ENCODE peak calls at places on chromosome X, in nine cellular contexts. One of them, this sample, is unnamed.

GRCh38 chrX:132750312-132751042 is 208.0 kb downstream of the HS6ST2 start:
- DNase-seq in hepatocyte: no peak
- DNase-seq in SK-N-SH: no peak
- DNase-seq in PC-3: no peak
- DNase-seq in GM23248: no peak
- DNase-seq in HCT116: no peak
- DNase-seq in MM.1S: peak
- DNase-seq in neural progenitor cell: no peak
- DNase-seq in OCI-LY7: no peak
- DNase-seq in this sample: no peak

GRCh38 chrX:101417981-101418841 is 10.2 kb downstream of the HNRNPH2 start:
- DNase-seq in hepatocyte: peak
- DNase-seq in PC-3: no peak
- DNase-seq in OCI-LY7: no peak
- DNase-seq in neural progenitor cell: peak
- DNase-seq in MM.1S: no peak
- DNase-seq in HCT116: no peak
- DNase-seq in SK-N-SH: peak
- DNase-seq in GM23248: peak
- DNase-seq in this sample: peak

GRCh38 chrX:54785901-54786300 is 12.2 kb downstream of the ITIH6 start:
- DNase-seq in neural progenitor cell: peak
- DNase-seq in HCT116: no peak
- DNase-seq in OCI-LY7: peak
- DNase-seq in GM23248: peak
- DNase-seq in hepatocyte: no peak
- DNase-seq in MM.1S: no peak
- DNase-seq in SK-N-SH: no peak
- DNase-seq in PC-3: peak
- DNase-seq in this sample: peak

GRCh38 chrX:11757729-11758399 is at the start of gene MSL3:
- DNase-seq in OCI-LY7: peak
- DNase-seq in HCT116: no peak
- DNase-seq in PC-3: peak
- DNase-seq in GM23248: peak
- DNase-seq in SK-N-SH: peak
- DNase-seq in neural progenitor cell: peak
- DNase-seq in hepatocyte: peak
- DNase-seq in MM.1S: peak
- DNase-seq in this sample: peak

GRCh38 chrX:12779534-12779933 is 11.7 kb upstream of the PRPS2 start:
- DNase-seq in HCT116: no peak
- DNase-seq in GM23248: no peak
- DNase-seq in hepatocyte: peak
- DNase-seq in SK-N-SH: no peak
- DNase-seq in PC-3: no peak
- DNase-seq in OCI-LY7: no peak
- DNase-seq in neural progenitor cell: no peak
- DNase-seq in MM.1S: no peak
- DNase-seq in this sample: no peak

GRCh38 chrX:10833299-10834169 is 213.1 kb upstream of the MID1 start:
- DNase-seq in neural progenitor cell: peak
- DNase-seq in GM23248: peak
- DNase-seq in MM.1S: no peak
- DNase-seq in PC-3: peak
- DNase-seq in SK-N-SH: no peak
- DNase-seq in hepatocyte: peak
- DNase-seq in OCI-LY7: no peak
- DNase-seq in HCT116: no peak
- DNase-seq in this sample: peak

GRCh38 chrX:69387559-69388487 is 116.3 kb upstream of the NALF2 start:
- DNase-seq in SK-N-SH: peak
- DNase-seq in GM23248: peak
- DNase-seq in HCT116: peak
- DNase-seq in hepatocyte: peak
- DNase-seq in neural progenitor cell: peak
- DNase-seq in OCI-LY7: no peak
- DNase-seq in PC-3: peak
- DNase-seq in MM.1S: peak
- DNase-seq in this sample: peak

GRCh38 chrX:150934453-150934852 is 36.0 kb upstream of the CD99L2 start:
- DNase-seq in GM23248: peak
- DNase-seq in MM.1S: no peak
- DNase-seq in hepatocyte: peak
- DNase-seq in SK-N-SH: no peak
- DNase-seq in neural progenitor cell: peak
- DNase-seq in OCI-LY7: no peak
- DNase-seq in PC-3: peak
- DNase-seq in HCT116: no peak
- DNase-seq in this sample: peak

GRCh38 chrX:117969337-117969736 is 147.3 kb downstream of the KLHL13 start:
- DNase-seq in OCI-LY7: no peak
- DNase-seq in neural progenitor cell: no peak
- DNase-seq in hepatocyte: no peak
- DNase-seq in HCT116: no peak
- DNase-seq in GM23248: no peak
- DNase-seq in PC-3: peak
- DNase-seq in MM.1S: no peak
- DNase-seq in SK-N-SH: no peak
- DNase-seq in this sample: no peak

GRCh38 chrX:138026211-138026610 is 460.3 kb downstream of the ZIC3 start:
- DNase-seq in MM.1S: peak
- DNase-seq in PC-3: peak
- DNase-seq in hepatocyte: peak
- DNase-seq in SK-N-SH: peak
- DNase-seq in GM23248: peak
- DNase-seq in HCT116: no peak
- DNase-seq in neural progenitor cell: no peak
- DNase-seq in OCI-LY7: peak
- DNase-seq in this sample: peak

GRCh38 chrX:100512471-100512870 is 72.3 kb upstream of the TNMD start:
- DNase-seq in OCI-LY7: peak
- DNase-seq in hepatocyte: peak
- DNase-seq in GM23248: peak
- DNase-seq in neural progenitor cell: peak
- DNase-seq in PC-3: peak
- DNase-seq in SK-N-SH: peak
- DNase-seq in MM.1S: no peak
- DNase-seq in HCT116: peak
- DNase-seq in this sample: peak

GRCh38 chrX:102113367-102113766 is 12.1 kb upstream of the TCEAL2 start:
- DNase-seq in HCT116: no peak
- DNase-seq in MM.1S: no peak
- DNase-seq in SK-N-SH: no peak
- DNase-seq in GM23248: no peak
- DNase-seq in PC-3: no peak
- DNase-seq in hepatocyte: no peak
- DNase-seq in neural progenitor cell: no peak
- DNase-seq in OCI-LY7: no peak
- DNase-seq in this sample: no peak

GRCh38 chrX:13131511-13132137 is 87.2 kb upstream of the FAM9C start:
- DNase-seq in SK-N-SH: no peak
- DNase-seq in GM23248: no peak
- DNase-seq in MM.1S: peak
- DNase-seq in PC-3: no peak
- DNase-seq in hepatocyte: no peak
- DNase-seq in OCI-LY7: no peak
- DNase-seq in neural progenitor cell: no peak
- DNase-seq in HCT116: no peak
- DNase-seq in this sample: peak

GRCh38 chrX:41779058-41779564 is 55.1 kb downstream of the GPR82 start:
- DNase-seq in HCT116: peak
- DNase-seq in OCI-LY7: no peak
- DNase-seq in PC-3: peak
- DNase-seq in SK-N-SH: no peak
- DNase-seq in MM.1S: no peak
- DNase-seq in GM23248: peak
- DNase-seq in hepatocyte: peak
- DNase-seq in neural progenitor cell: no peak
- DNase-seq in this sample: no peak

GRCh38 chrX:11135483-11136185 is 24.5 kb downstream of the HCCS start:
- DNase-seq in PC-3: no peak
- DNase-seq in SK-N-SH: no peak
- DNase-seq in MM.1S: no peak
- DNase-seq in neural progenitor cell: no peak
- DNase-seq in OCI-LY7: no peak
- DNase-seq in HCT116: no peak
- DNase-seq in GM23248: no peak
- DNase-seq in hepatocyte: no peak
- DNase-seq in this sample: no peak

GRCh38 chrX:128653524-128653923 is 601.3 kb upstream of the ACTRT1 start:
- DNase-seq in SK-N-SH: no peak
- DNase-seq in PC-3: no peak
- DNase-seq in HCT116: no peak
- DNase-seq in GM23248: no peak
- DNase-seq in OCI-LY7: no peak
- DNase-seq in MM.1S: no peak
- DNase-seq in neural progenitor cell: peak
- DNase-seq in hepatocyte: no peak
- DNase-seq in this sample: peak

GRCh38 chrX:75115707-75116413 is 40.2 kb downstream of the ABCB7 start:
- DNase-seq in OCI-LY7: no peak
- DNase-seq in SK-N-SH: no peak
- DNase-seq in neural progenitor cell: no peak
- DNase-seq in hepatocyte: no peak
- DNase-seq in HCT116: no peak
- DNase-seq in MM.1S: no peak
- DNase-seq in GM23248: no peak
- DNase-seq in PC-3: no peak
- DNase-seq in this sample: peak

GRCh38 chrX:21487832-21488231 is 113.6 kb downstream of the CNKSR2 start:
- DNase-seq in SK-N-SH: no peak
- DNase-seq in HCT116: no peak
- DNase-seq in PC-3: peak
- DNase-seq in OCI-LY7: no peak
- DNase-seq in neural progenitor cell: peak
- DNase-seq in GM23248: no peak
- DNase-seq in MM.1S: no peak
- DNase-seq in hepatocyte: peak
- DNase-seq in this sample: peak

GRCh38 chrX:17014216-17014615 is 67.8 kb downstream of the REPS2 start:
- DNase-seq in neural progenitor cell: no peak
- DNase-seq in HCT116: no peak
- DNase-seq in GM23248: no peak
- DNase-seq in SK-N-SH: no peak
- DNase-seq in PC-3: no peak
- DNase-seq in hepatocyte: no peak
- DNase-seq in MM.1S: no peak
- DNase-seq in OCI-LY7: no peak
- DNase-seq in this sample: no peak

GRCh38 chrX:17022205-17022604 is 75.7 kb downstream of the REPS2 start:
- DNase-seq in PC-3: no peak
- DNase-seq in SK-N-SH: no peak
- DNase-seq in MM.1S: no peak
- DNase-seq in HCT116: no peak
- DNase-seq in neural progenitor cell: no peak
- DNase-seq in OCI-LY7: no peak
- DNase-seq in GM23248: peak
- DNase-seq in hepatocyte: peak
- DNase-seq in this sample: no peak

GRCh38 chrX:17020371-17020770 is 73.9 kb downstream of the REPS2 start:
- DNase-seq in neural progenitor cell: no peak
- DNase-seq in OCI-LY7: no peak
- DNase-seq in SK-N-SH: no peak
- DNase-seq in HCT116: no peak
- DNase-seq in hepatocyte: no peak
- DNase-seq in GM23248: no peak
- DNase-seq in MM.1S: no peak
- DNase-seq in PC-3: no peak
- DNase-seq in this sample: no peak

GRCh38 chrX:17020828-17021821 is 74.7 kb downstream of the REPS2 start:
- DNase-seq in hepatocyte: no peak
- DNase-seq in OCI-LY7: no peak
- DNase-seq in GM23248: peak
- DNase-seq in MM.1S: no peak
- DNase-seq in neural progenitor cell: no peak
- DNase-seq in PC-3: no peak
- DNase-seq in HCT116: no peak
- DNase-seq in SK-N-SH: no peak
- DNase-seq in this sample: no peak

DNA sequence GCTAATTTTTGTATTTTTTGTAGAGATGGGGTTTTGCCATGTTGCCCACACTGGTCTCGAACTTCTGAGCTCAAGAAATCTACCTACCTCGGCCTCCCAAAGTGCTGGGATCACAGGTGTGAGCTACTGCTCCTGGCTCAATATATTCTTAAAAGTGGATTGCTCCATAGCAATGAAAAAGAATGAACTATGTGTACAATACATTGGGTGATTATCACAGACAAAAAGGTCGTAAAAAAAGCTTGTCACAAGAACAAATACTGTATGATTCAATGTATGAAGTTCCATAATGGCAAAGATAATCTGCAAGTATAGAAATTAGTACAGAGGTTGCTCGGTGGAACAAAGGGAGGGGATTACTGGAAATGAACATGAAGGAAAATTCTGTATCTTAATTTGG is 70.7 kb downstream of the REPS2 start:
- DNase-seq in hepatocyte: no peak
- DNase-seq in SK-N-SH: no peak
- DNase-seq in PC-3: peak
- DNase-seq in MM.1S: no peak
- DNase-seq in HCT116: no peak
- DNase-seq in GM23248: no peak
- DNase-seq in neural progenitor cell: no peak
- DNase-seq in OCI-LY7: no peak
- DNase-seq in this sample: no peak
- TF ChIP-seq EZH2phosphoT487 in hepatocyte: no peak
- TF ChIP-seq EZH2phosphoT487 in SK-N-SH: no peak
- TF ChIP-seq EZH2phosphoT487 in PC-3: no peak
- TF ChIP-seq EZH2phosphoT487 in MM.1S: no peak
- TF ChIP-seq EZH2phosphoT487 in HCT116: no peak
- TF ChIP-seq EZH2phosphoT487 in GM23248: no peak
- TF ChIP-seq EZH2phosphoT487 in neural progenitor cell: no peak
- TF ChIP-seq EZH2phosphoT487 in OCI-LY7: no peak
- TF ChIP-seq EZH2phosphoT487 in this sample: no peak

GRCh38 chrX:51361251-51361650 is 28.6 kb downstream of the NUDT10 start:
- DNase-seq in MM.1S: no peak
- DNase-seq in HCT116: no peak
- DNase-seq in SK-N-SH: no peak
- DNase-seq in GM23248: no peak
- DNase-seq in OCI-LY7: no peak
- DNase-seq in neural progenitor cell: peak
- DNase-seq in PC-3: no peak
- DNase-seq in hepatocyte: no peak
- DNase-seq in this sample: peak
- H2AFZ ChIP-seq in MM.1S: no peak
- H2AFZ ChIP-seq in HCT116: no peak
- H2AFZ ChIP-seq in SK-N-SH: no peak
- H2AFZ ChIP-seq in GM23248: no peak
- H2AFZ ChIP-seq in OCI-LY7: no peak
- H2AFZ ChIP-seq in neural progenitor cell: no peak
- H2AFZ ChIP-seq in PC-3: no peak
- H2AFZ ChIP-seq in hepatocyte: no peak
- H2AFZ ChIP-seq in this sample: no peak

GRCh38 chrX:103624111-103624510 is 4.7 kb upstream of the TCEAL1 start:
- DNase-seq in SK-N-SH: no peak
- DNase-seq in HCT116: no peak
- DNase-seq in neural progenitor cell: no peak
- DNase-seq in GM23248: no peak
- DNase-seq in PC-3: no peak
- DNase-seq in MM.1S: no peak
- DNase-seq in hepatocyte: no peak
- DNase-seq in OCI-LY7: no peak
- DNase-seq in this sample: no peak
- TF ChIP-seq EZH2phosphoT487 in SK-N-SH: no peak
- TF ChIP-seq EZH2phosphoT487 in HCT116: no peak
- TF ChIP-seq EZH2phosphoT487 in neural progenitor cell: no peak
- TF ChIP-seq EZH2phosphoT487 in GM23248: no peak
- TF ChIP-seq EZH2phosphoT487 in PC-3: no peak
- TF ChIP-seq EZH2phosphoT487 in MM.1S: no peak
- TF ChIP-seq EZH2phosphoT487 in hepatocyte: no peak
- TF ChIP-seq EZH2phosphoT487 in OCI-LY7: no peak
- TF ChIP-seq EZH2phosphoT487 in this sample: no peak

GRCh38 chrX:790780-791360 is 160.3 kb downstream of the SHOX start:
- DNase-seq in MM.1S: no peak
- DNase-seq in neural progenitor cell: peak
- DNase-seq in hepatocyte: no peak
- DNase-seq in GM23248: no peak
- DNase-seq in OCI-LY7: no peak
- DNase-seq in PC-3: no peak
- DNase-seq in SK-N-SH: no peak
- DNase-seq in HCT116: no peak
- DNase-seq in this sample: peak
- H2AFZ ChIP-seq in MM.1S: no peak
- H2AFZ ChIP-seq in neural progenitor cell: no peak
- H2AFZ ChIP-seq in hepatocyte: no peak
- H2AFZ ChIP-seq in GM23248: no peak
- H2AFZ ChIP-seq in OCI-LY7: no peak
- H2AFZ ChIP-seq in PC-3: no peak
- H2AFZ ChIP-seq in SK-N-SH: no peak
- H2AFZ ChIP-seq in HCT116: no peak
- H2AFZ ChIP-seq in this sample: peak